ENCODE peak calls at places on chromosomes 6 and 20, in eight cellular contexts. F is fibroblast of mammary gland; E is Kasumi-1; R is stimulated activated naive CD8-positive, alpha-beta T cell treated with anti-CD3 and anti-CD28 coated beads, Interleukin-15, Interleukin-2, amounts not matched to agents 100 U/mL and 50 U/mL, for 24 hours; M is NCI-H748 treated with DMSO at 0.1 percent for 48 hours; C is left lung; A is NCI-H2081; Q is Panc1. Y is an unnamed sample.
A peak's percentile ranks its signal among the peaks of the same experiment; 100 is the strongest.

GRCh38 chr20:48631114-48632016 is 196.4 kb downstream of the PREX1 start:
- DNase-seq in F (peak; percentile 45), E (no peak), R (no peak), M (no peak), C (no peak), A (no peak), Q (no peak), Y (no peak)

GRCh38 chr6:151452750-151453427 is 963 bp upstream of the RMND1 start:
- DNase-seq in F (peak; percentile 33), E (no peak), R (no peak), M (no peak), C (peak; percentile 43), A (no peak), Q (no peak), Y (no peak)

GRCh38 chr6:12479885-12480284 is 189.7 kb downstream of the EDN1 start:
- DNase-seq in F (peak; percentile 56), E (no peak), R (no peak), M (no peak), C (no peak), A (no peak), Q (no peak), Y (no peak)

GRCh38 chr6:139448094-139448649 is 73.7 kb upstream of the CITED2 start:
- DNase-seq in F (peak; percentile 45), E (no peak), R (no peak), M (no peak), C (no peak), A (no peak), Q (no peak), Y (peak; percentile 70)

GRCh38 chr6:31170987-31171671 is 647 bp upstream of the POU5F1 start:
- DNase-seq in F (no peak), E (no peak), R (no peak), M (no peak), C (no peak), A (no peak), Q (no peak), Y (no peak)

GRCh38 chr6:15485875-15486274 is 177.0 kb downstream of the DTNBP1 start:
- DNase-seq in F (no peak), E (no peak), R (no peak), M (no peak), C (no peak), A (no peak), Q (no peak), Y (no peak)

GRCh38 chr6:144899161-144899560 is 614.0 kb downstream of the UTRN start:
- DNase-seq in F (peak; percentile 89), E (no peak), R (no peak), M (no peak), C (no peak), A (no peak), Q (no peak), Y (no peak)

GRCh38 chr20:59149678-59150504 is 13.7 kb upstream of the ZNF831 start:
- DNase-seq in F (no peak), E (peak; percentile 7), R (peak; percentile 73), M (no peak), C (no peak), A (no peak), Q (no peak), Y (no peak)

GRCh38 chr6:166156942-166157341 is 10.7 kb downstream of the TBXT start:
- DNase-seq in F (peak; percentile 10), E (no peak), R (no peak), M (peak; percentile 17), C (no peak), A (no peak), Q (no peak), Y (no peak)

GRCh38 chr20:59835448-59836395 is 97.7 kb downstream of the SYCP2 start:
- DNase-seq in F (peak; percentile 54), E (peak; percentile 29), R (no peak), M (peak; percentile 68), C (peak; percentile 63), A (no peak), Q (no peak), Y (no peak)